ENCODE peak calls at places on chromosomes 7 and 10, in ten cellular contexts. O is EH, K is NCI-H748 treated with DMSO at 0.1 percent for 48 hours, D is neuronal stem cell, A is cardiac muscle cell, U is fibroblast of the conjunctiva, H is GM06990, V is progenitor cell of endocrine pancreas, X is T follicular helper cell, Z is pancreas. B is an unnamed sample.

GRCh38 chr7:16739863-16740622 is 13.5 kb upstream of the TSPAN13 start:
- DNase-seq in O (peak), K (no peak), D (no peak), A (peak), U (peak), H (no peak), V (no peak), X (no peak), Z (peak), B (no peak)

GRCh38 chr7:44043902-44044301 is 600 bp upstream of the DBNL start:
- DNase-seq in O (no peak), K (no peak), D (no peak), A (no peak), U (no peak), H (no peak), V (no peak), X (no peak), Z (no peak), B (no peak)

GRCh38 chr7:134933460-134934068 is 52.7 kb upstream of the AGBL3 start:
- DNase-seq in O (no peak), K (no peak), D (no peak), A (no peak), U (no peak), H (no peak), V (no peak), X (no peak), Z (no peak), B (no peak)

GRCh38 chr7:45054442-45054841 is 34.3 kb downstream of the NACAD start:
- DNase-seq in O (no peak), K (no peak), D (no peak), A (no peak), U (no peak), H (no peak), V (no peak), X (no peak), Z (no peak), B (no peak)

GRCh38 chr7:130758429-130759056 is 24.5 kb upstream of the KLF14 start:
- DNase-seq in O (peak), K (peak), D (peak), A (peak), U (peak), H (no peak), V (no peak), X (no peak), Z (no peak), B (no peak)

GRCh38 chr10:10396601-10397000 is 621.1 kb upstream of the CELF2 start:
- DNase-seq in O (no peak), K (no peak), D (no peak), A (no peak), U (no peak), H (no peak), V (no peak), X (no peak), Z (no peak), B (no peak)

GRCh38 chr10:97335188-97335619 is 675 bp upstream of the FRAT2 start:
- DNase-seq in O (no peak), K (no peak), D (no peak), A (no peak), U (no peak), H (no peak), V (no peak), X (no peak), Z (no peak), B (no peak)

GRCh38 chr7:151257990-151258389 is 9.5 kb upstream of the SMARCD3 start:
- DNase-seq in O (no peak), K (no peak), D (no peak), A (no peak), U (no peak), H (no peak), V (no peak), X (no peak), Z (no peak), B (no peak)

GRCh38 chr10:84204122-84204521 is 9.8 kb downstream of the CDHR1 start:
- DNase-seq in O (no peak), K (no peak), D (no peak), A (no peak), U (no peak), H (no peak), V (no peak), X (no peak), Z (no peak), B (no peak)